ENCODE peak calls at places on chromosomes 4 and X, in seven cellular contexts. B is mesendoderm, X is psoas muscle, L is left ventricle myocardium inferior, P is PC-3, F is A673, T is colonic mucosa. G is an unnamed sample.
A peak's percentile ranks its signal among the peaks of the same experiment; 100 is the strongest.

GRCh38 chr4:7964890-7965662 is 25.4 kb upstream of the AFAP1 start:
- DNase-seq in B (peak; percentile 46), X (peak; percentile 76), L (peak; percentile 60), P (peak; percentile 44), F (peak; percentile 68), T (no peak), G (no peak)

GRCh38 chr4:76987685-76988084 is 38.1 kb downstream of the SEPTIN11 start:
- DNase-seq in B (no peak), X (no peak), L (no peak), P (no peak), F (no peak), T (no peak), G (no peak)

GRCh38 chrX:103248553-103248952 is 6.4 kb downstream of the TCEAL8 start:
- DNase-seq in B (no peak), X (no peak), L (no peak), P (peak; percentile 54), F (peak; percentile 42), T (no peak), G (no peak)

GRCh38 chr4:145881991-145882390 is 56.6 kb downstream of the ZNF827 start:
- DNase-seq in B (no peak), X (no peak), L (no peak), P (no peak), F (no peak), T (peak; percentile 84), G (no peak)

GRCh38 chr4:159146007-159146330 is 43.1 kb downstream of the RAPGEF2 start:
- DNase-seq in B (no peak), X (no peak), L (no peak), P (peak; percentile 10), F (no peak), T (no peak), G (no peak)

GRCh38 chr4:28062562-28062961 is 1201.9 kb downstream of the STIM2 start:
- DNase-seq in B (peak; percentile 3), X (no peak), L (no peak), P (no peak), F (no peak), T (no peak), G (no peak)

GRCh38 chr4:184282895-184283654 is 65.4 kb upstream of the ENPP6 start:
- DNase-seq in B (no peak), X (no peak), L (no peak), P (no peak), F (no peak), T (peak; percentile 18), G (no peak)

GRCh38 chr4:2825184-2825506 is 18.5 kb upstream of the ADD1 start:
- DNase-seq in B (no peak), X (no peak), L (no peak), P (no peak), F (no peak), T (no peak), G (no peak)

GRCh38 chr4:36128689-36129088 is 115.6 kb downstream of the ARAP2 start:
- DNase-seq in B (peak; percentile 17), X (no peak), L (no peak), P (no peak), F (no peak), T (no peak), G (no peak)

GRCh38 chrX:70133303-70134115 is at the start of gene IGBP1:
- DNase-seq in B (peak; percentile 95), X (peak; percentile 91), L (peak; percentile 79), P (peak; percentile 80), F (peak; percentile 89), T (peak; percentile 83), G (peak; percentile 87)

GRCh38 chr4:134691915-134692314 is 490.3 kb upstream of the PABPC4L start:
- DNase-seq in B (no peak), X (no peak), L (no peak), P (peak; percentile 36), F (no peak), T (no peak), G (no peak)

GRCh38 chr4:97917115-97917514 is 226.2 kb downstream of the STPG2 start:
- DNase-seq in B (no peak), X (no peak), L (no peak), P (no peak), F (no peak), T (no peak), G (no peak)

DNA sequence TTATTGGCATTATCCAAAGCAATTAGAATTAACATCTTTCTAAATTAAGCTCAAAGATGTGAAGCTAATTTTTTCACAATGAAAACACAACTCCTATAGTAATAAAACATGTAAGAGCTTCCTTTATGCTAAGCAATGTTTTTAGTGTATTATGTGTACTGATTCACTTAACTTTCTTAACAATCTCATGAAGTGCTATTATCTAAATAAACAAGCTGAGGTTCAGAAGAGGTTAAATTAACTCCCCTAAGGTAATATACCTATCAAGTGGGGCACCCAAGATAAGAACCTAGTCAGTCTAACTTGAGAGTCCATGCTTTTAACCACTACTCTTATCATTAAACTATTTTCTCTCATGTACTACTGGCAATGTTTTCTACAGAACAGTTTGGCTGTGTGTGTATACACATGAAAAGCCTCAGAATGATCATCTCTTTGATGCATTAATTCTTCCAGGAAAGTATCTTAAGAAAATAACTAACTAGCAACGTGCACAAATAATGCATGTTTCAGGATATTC is 13.6 kb downstream of the G3BP2 start:
- DNase-seq in B (no peak), X (no peak), L (no peak), P (no peak), F (no peak), T (no peak), G (no peak)
- H3K36me3 ChIP-seq in B (no peaks in the 10 kb centered on the region), X (peaks cover 2% of the 10 kb centered on the region), L (peaks cover 52% of the 10 kb centered on the region), P (peaks cover 46% of the 10 kb centered on the region), F (peaks cover 30% of the 10 kb centered on the region), T (peaks cover 8% of the 10 kb centered on the region), G (peaks cover 57% of the 10 kb centered on the region)

GRCh38 chrX:2485460-2485753 is 15.4 kb downstream of the DHRSX start:
- DNase-seq in B (no peak), X (no peak), L (no peak), P (no peak), F (no peak), T (no peak), G (no peak)

GRCh38 chrX:2488621-2489285 is 12.0 kb downstream of the DHRSX start:
- DNase-seq in B (no peak), X (no peak), L (no peak), P (no peak), F (no peak), T (no peak), G (no peak)

GRCh38 chrX:2486476-2487133 is 14.2 kb downstream of the DHRSX start:
- DNase-seq in B (no peak), X (no peak), L (no peak), P (no peak), F (no peak), T (no peak), G (no peak)

GRCh38 chrX:2485789-2486345 is 14.9 kb downstream of the DHRSX start:
- DNase-seq in B (no peak), X (no peak), L (no peak), P (no peak), F (no peak), T (no peak), G (no peak)

GRCh38 chrX:2487366-2487765 is 13.4 kb downstream of the DHRSX start:
- DNase-seq in B (no peak), X (no peak), L (no peak), P (no peak), F (no peak), T (no peak), G (no peak)
- H3K27ac ChIP-seq in B (no peak overlapping the region), X (no peak overlapping the region), L (no peak overlapping the region), P (no peak overlapping the region), F (no peak overlapping the region), T (no peak overlapping the region), G (no peak overlapping the region)

GRCh38 chr4:118289794-118290193 is 63.0 kb downstream of the PRSS12 start:
- DNase-seq in B (no peak), X (no peak), L (no peak), P (no peak), F (no peak), T (no peak), G (no peak)
- H3K36me3 ChIP-seq in B (no peaks in the 10 kb centered on the region), X (no peaks in the 10 kb centered on the region), L (no peaks in the 10 kb centered on the region), P (no peaks in the 10 kb centered on the region), F (no peaks in the 10 kb centered on the region), T (no peaks in the 10 kb centered on the region), G (no peaks in the 10 kb centered on the region)

DNA sequence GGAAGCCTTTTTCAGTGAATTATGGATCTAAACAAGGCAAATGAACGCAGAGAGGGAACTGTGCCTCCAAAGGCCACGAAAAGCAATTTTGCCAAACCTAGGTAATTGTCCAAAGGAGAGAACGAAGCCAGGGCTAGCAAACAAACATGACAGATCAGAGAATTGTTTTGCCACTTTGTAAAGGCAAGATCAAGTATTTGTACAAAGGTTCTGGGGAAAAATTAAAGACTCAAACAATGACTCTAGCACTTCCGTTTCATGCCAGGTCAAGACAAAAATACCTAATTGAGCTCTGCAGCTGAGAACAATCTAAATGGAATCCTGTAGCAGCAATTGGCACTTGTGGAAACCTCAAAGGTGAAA is 8.5 kb downstream of the RBM47 start:
- DNase-seq in B (no peak), X (no peak), L (no peak), P (no peak), F (no peak), T (no peak), G (no peak)
- H3K27ac ChIP-seq in B (no peak overlapping the region), X (no peak overlapping the region), L (no peak overlapping the region), P (peak overlapping the region; percentile 95), F (no peak overlapping the region), T (no peak overlapping the region), G (no peak overlapping the region)